ENCODE peak calls at places on chromosomes 6 and 20, in five cellular contexts. Y, T, R, I and P are unnamed samples.

GRCh38 chr6:36495086-36495485 is 52.2 kb downstream of the STK38 start:
- DNase-seq in Y (no peak), T (no peak), R (no peak), I (no peak), P (no peak)

GRCh38 chr20:6829510-6830116 is 62.1 kb downstream of the BMP2 start:
- DNase-seq in Y (no peak), T (peak), R (no peak), I (peak), P (no peak)

GRCh38 chr20:9409352-9409751 is 105.0 kb upstream of the LAMP5 start:
- DNase-seq in Y (no peak), T (peak), R (peak), I (peak), P (no peak)

GRCh38 chr6:10993896-10994295 is 50.2 kb downstream of the ELOVL2 start:
- DNase-seq in Y (no peak), T (no peak), R (no peak), I (no peak), P (no peak)

GRCh38 chr20:16637814-16638213 is 64.6 kb upstream of the KIF16B start:
- DNase-seq in Y (no peak), T (no peak), R (no peak), I (no peak), P (no peak)

GRCh38 chr20:23436681-23437080 is 2.8 kb upstream of the CSTL1 start:
- DNase-seq in Y (peak), T (no peak), R (no peak), I (no peak), P (no peak)

GRCh38 chr20:48823960-48824497 is 3.8 kb downstream of the PREX1 start:
- DNase-seq in Y (no peak), T (peak), R (peak), I (peak), P (peak)

GRCh38 chr20:63641146-63641791 is 12.0 kb downstream of the STMN3 start:
- DNase-seq in Y (no peak), T (no peak), R (no peak), I (peak), P (no peak)

GRCh38 chr6:143542915-143543314 is 31.4 kb upstream of the FUCA2 start:
- DNase-seq in Y (no peak), T (no peak), R (peak), I (peak), P (no peak)

GRCh38 chr20:59055302-59055701 is 12.7 kb upstream of the PRELID3B start:
- DNase-seq in Y (no peak), T (no peak), R (no peak), I (peak), P (no peak)

GRCh38 chr20:35837577-35838195 is 65.9 kb downstream of the PHF20 start:
- DNase-seq in Y (no peak), T (peak), R (no peak), I (no peak), P (no peak)

GRCh38 chr6:146904596-146904995 is 299.6 kb upstream of the STXBP5 start:
- DNase-seq in Y (no peak), T (no peak), R (no peak), I (no peak), P (no peak)

GRCh38 chr20:61535536-61535935 is 283.5 kb downstream of the CDH4 start:
- DNase-seq in Y (no peak), T (no peak), R (no peak), I (no peak), P (no peak)

GRCh38 chr6:43275782-43276179 is 22.3 kb upstream of the SLC22A7 start:
- DNase-seq in Y (no peak), T (no peak), R (no peak), I (no peak), P (no peak)

GRCh38 chr6:95593025-95593424 is 15.7 kb downstream of the MANEA start:
- DNase-seq in Y (no peak), T (no peak), R (no peak), I (peak), P (no peak)

GRCh38 chr6:10363911-10364310 is 51.0 kb downstream of the TFAP2A start:
- DNase-seq in Y (no peak), T (no peak), R (no peak), I (peak), P (no peak)

GRCh38 chr6:125375841-125376240 is 74.1 kb upstream of the HDDC2 start:
- DNase-seq in Y (no peak), T (no peak), R (peak), I (no peak), P (no peak)

GRCh38 chr20:9319687-9320384 is 194.6 kb upstream of the LAMP5 start:
- DNase-seq in Y (no peak), T (peak), R (no peak), I (no peak), P (no peak)

GRCh38 chr6:69279805-69280204 is 517.0 kb downstream of the LMBRD1 start:
- DNase-seq in Y (no peak), T (peak), R (no peak), I (no peak), P (no peak)

GRCh38 chr20:8489094-8489883 is 357.2 kb downstream of the PLCB1 start:
- DNase-seq in Y (no peak), T (no peak), R (no peak), I (no peak), P (no peak)

GRCh38 chr20:3661060-3661820 is 2.0 kb downstream of the GFRA4 start:
- DNase-seq in Y (no peak), T (no peak), R (no peak), I (no peak), P (no peak)

GRCh38 chr6:168227840-168228239 is 91.7 kb downstream of the DACT2 start:
- DNase-seq in Y (no peak), T (no peak), R (no peak), I (no peak), P (no peak)

GRCh38 chr6:168225471-168225901 is 94.1 kb downstream of the DACT2 start:
- DNase-seq in Y (no peak), T (no peak), R (no peak), I (no peak), P (no peak)

GRCh38 chr6:168226832-168227434 is 92.6 kb downstream of the DACT2 start:
- DNase-seq in Y (no peak), T (no peak), R (no peak), I (no peak), P (no peak)

GRCh38 chr6:168223755-168224154 is 95.8 kb downstream of the DACT2 start:
- DNase-seq in Y (no peak), T (no peak), R (no peak), I (no peak), P (no peak)

DNA sequence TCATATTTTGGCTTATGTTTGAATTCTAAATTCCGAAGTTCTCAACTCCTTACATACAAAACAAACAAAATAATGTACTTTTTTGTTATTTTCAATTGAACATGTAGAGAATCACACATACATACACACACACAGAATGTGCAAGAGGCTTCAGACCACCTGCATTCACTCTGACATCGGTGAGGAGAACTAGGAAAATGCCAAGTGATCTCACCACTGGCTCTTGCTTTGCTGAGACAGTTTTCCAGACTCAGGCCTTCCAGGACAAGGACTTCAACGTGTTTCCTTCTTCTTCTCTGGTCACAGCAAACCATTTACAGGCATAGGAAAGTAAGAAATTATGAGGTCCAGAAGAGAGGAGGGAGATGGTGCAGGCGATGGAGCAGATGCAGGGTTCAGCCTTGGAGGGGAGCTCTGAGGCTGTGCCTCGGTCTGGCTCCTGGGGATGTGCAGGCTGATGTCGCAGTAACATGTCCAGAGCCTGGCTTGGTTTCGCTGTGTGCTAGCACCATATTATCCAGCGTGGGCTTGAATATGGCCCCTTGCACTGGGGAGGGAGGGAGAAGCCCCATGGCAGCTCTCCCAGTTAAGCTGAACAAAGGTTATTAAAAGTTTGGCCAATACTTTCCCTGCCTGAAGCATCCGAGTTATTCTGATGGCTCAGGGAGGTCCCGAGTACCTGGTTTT is 93.3 kb downstream of the DACT2 start:
- DNase-seq in Y (no peak), T (no peak), R (no peak), I (no peak), P (no peak)
- TF ChIP-seq CTCF in Y (no peak), T (no peak), R (no peak), I (no peak), P (no peak)

GRCh38 chr6:56246941-56247653 is at the start of gene COL21A1:
- DNase-seq in Y (peak), T (peak), R (no peak), I (no peak), P (no peak)
- TF ChIP-seq CTCF in Y (peak), T (peak), R (peak), I (peak), P (peak)

GRCh38 chr20:41798926-41799502 is 180.8 kb upstream of the CHD6 start:
- DNase-seq in Y (no peak), T (no peak), R (no peak), I (no peak), P (no peak)
- TF ChIP-seq CTCF in Y (no peak), T (no peak), R (no peak), I (no peak), P (no peak)

GRCh38 chr20:2207770-2208097 is 88.1 kb upstream of the TGM3 start:
- DNase-seq in Y (no peak), T (no peak), R (no peak), I (no peak), P (no peak)

GRCh38 chr20:2206957-2207769 is 88.6 kb upstream of the TGM3 start:
- DNase-seq in Y (peak), T (peak), R (peak), I (no peak), P (no peak)

GRCh38 chr20:2212457-2213005 is 83.3 kb upstream of the TGM3 start:
- DNase-seq in Y (no peak), T (no peak), R (no peak), I (no peak), P (no peak)

GRCh38 chr20:2208897-2209296 is 86.9 kb upstream of the TGM3 start:
- DNase-seq in Y (no peak), T (no peak), R (no peak), I (no peak), P (no peak)

DNA sequence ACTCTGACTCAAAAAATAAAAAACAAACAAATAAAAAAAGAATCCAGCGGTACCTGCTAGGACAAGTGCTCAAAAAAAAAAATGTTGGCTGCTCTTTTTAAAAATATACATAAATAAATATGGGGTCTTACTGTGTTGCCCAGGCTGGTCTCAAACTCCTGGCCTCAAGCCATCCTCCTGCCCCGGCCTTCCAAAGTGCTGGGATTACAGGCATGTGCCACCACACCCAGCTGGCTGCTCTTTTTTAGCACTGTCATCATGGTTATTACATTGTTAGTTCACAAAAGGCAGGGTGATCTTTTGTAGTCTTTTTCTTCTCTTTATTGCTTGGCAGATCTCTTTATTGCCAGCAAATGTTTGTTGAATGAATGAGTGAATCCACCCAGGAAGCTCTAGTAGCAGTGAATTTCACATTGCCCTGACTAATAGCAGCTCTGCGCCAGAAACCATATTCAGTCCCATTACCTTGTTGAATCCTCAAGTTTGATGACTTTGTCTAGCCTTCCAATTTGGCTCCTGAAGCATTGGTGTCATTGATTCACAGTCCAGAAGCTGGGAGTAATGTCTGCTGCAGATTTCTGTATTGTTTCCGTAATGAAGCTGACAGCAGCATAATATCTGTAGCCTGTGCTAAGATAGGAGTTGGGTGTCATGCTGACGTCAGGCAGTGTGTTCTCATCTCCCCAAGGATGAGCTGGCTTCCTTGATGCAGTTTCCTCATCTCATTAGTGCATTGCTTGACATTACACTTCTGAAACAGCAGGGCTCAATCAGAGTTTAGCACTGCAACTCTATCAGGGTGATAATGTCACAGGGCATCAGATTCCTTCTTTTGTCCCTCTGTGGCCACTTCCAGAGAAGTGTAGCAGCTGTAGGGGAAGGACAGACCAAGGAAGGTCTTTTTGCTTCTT is 84.9 kb upstream of the TGM3 start:
- DNase-seq in Y (no peak), T (peak), R (peak), I (peak), P (no peak)
- TF ChIP-seq CTCF in Y (no peak), T (no peak), R (peak), I (no peak), P (no peak)

DNA sequence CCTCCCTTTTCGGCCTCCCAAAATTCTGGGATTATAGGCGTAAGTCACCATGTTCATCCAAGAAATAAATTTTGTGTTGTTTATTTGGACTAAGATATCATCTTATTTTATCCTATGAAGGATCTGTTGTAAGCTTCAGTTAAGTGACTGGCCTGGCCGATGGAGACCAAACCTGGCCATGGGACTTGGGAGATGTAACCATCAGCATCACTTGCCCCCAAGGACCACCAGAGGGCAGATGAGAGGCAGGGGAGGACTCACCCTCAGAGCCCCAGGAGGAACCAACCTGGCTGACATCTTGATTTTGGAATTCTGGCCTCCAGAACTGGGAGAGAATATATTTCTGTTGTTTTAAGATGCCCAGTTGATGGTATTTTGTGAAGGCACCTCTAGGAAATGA is 266.7 kb downstream of the CDH26 start:
- DNase-seq in Y (no peak), T (no peak), R (no peak), I (peak), P (no peak)
- TF ChIP-seq CTCF in Y (peak), T (peak), R (peak), I (peak), P (peak)

DNA sequence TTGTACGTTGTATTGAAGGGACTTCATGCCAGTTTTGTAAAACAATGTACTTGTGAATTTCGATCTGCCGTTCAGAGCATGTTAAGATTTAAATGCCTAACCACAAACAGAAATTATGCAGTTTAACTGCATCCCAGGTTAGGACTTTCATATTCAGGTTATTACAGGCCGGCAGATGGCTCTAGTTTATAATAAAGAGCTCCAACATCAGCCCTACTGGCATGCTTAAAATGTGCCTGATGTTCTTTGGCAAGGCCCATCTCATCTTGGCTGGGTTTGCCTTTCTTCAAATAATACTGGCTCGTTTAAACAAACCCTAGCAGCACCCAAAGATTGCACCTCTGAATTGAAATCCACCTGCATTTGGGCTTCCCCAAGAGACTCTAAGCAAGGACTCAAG is 169.3 kb upstream of the RIN2 start:
- DNase-seq in Y (no peak), T (no peak), R (no peak), I (no peak), P (no peak)
- TF ChIP-seq CTCF in Y (no peak), T (no peak), R (no peak), I (no peak), P (no peak)

GRCh38 chr6:140670013-140670412 is 1295.6 kb upstream of the CITED2 start:
- DNase-seq in Y (no peak), T (peak), R (peak), I (peak), P (no peak)

GRCh38 chr6:140669321-140669720 is 1294.9 kb upstream of the CITED2 start:
- DNase-seq in Y (no peak), T (peak), R (no peak), I (no peak), P (no peak)

GRCh38 chr6:140671926-140672325 is 1297.5 kb upstream of the CITED2 start:
- DNase-seq in Y (no peak), T (peak), R (no peak), I (peak), P (no peak)
- TF ChIP-seq CTCF in Y (peak), T (no peak), R (no peak), I (peak), P (no peak)

DNA sequence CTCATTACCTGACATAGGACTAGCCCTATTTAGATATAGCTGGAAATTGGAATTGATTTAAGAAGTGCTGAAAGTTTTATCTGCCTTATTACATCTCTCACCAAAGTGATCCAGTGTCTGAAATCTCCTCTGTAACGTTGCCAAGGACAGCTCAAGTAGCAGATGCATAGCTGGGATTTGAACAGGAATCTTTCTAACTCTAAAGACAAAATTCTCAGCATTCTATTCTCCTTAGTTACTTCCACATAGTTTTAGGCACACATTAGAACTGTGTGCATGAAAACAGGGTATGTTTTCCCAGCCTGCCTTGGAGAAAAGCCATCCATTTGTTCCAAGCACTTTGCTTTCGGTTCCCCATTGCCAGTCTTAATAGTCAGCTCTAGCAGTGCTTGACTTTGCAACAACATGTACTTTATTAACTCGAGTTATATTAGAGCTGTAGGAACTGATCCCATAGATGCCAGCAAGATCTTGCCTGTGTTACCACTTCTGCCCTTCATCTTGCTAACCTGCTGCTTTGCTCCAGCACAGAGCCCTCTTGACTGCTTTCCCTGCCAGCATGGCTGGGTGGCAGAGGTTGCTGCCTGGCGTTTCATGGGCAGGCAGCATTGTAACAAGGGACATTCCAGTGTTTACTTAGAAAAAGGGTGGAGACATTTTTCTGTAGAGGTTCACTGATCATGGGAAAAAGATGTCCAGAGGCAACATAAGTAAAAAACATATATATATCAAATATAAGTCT is 56.1 kb upstream of the STMND1 start:
- DNase-seq in Y (no peak), T (peak), R (peak), I (no peak), P (no peak)
- TF ChIP-seq CTCF in Y (no peak), T (no peak), R (no peak), I (no peak), P (no peak)

GRCh38 chr6:148200302-148200701 is 142.3 kb upstream of the SASH1 start:
- DNase-seq in Y (no peak), T (no peak), R (no peak), I (no peak), P (no peak)
- TF ChIP-seq CTCF in Y (no peak), T (no peak), R (no peak), I (no peak), P (no peak)

GRCh38 chr20:46088409-46089075 is 1.2 kb downstream of the NCOA5 start:
- DNase-seq in Y (no peak), T (peak), R (no peak), I (peak), P (no peak)
- TF ChIP-seq CTCF in Y (no peak), T (no peak), R (no peak), I (no peak), P (no peak)